ENCODE peak calls at places on chromosomes 1 and 21, in six cellular contexts. C is left ventricle myocardium inferior; Y is fibroblast of mammary gland; X is stimulated activated naive CD8-positive, alpha-beta T cell treated with anti-CD3 and anti-CD28 coated beads, Interleukin-15, Interleukin-2, amounts not matched to agents 100 U/mL and 50 U/mL, for 24 hours; J is retina; P is NCI-H2081. V is an unnamed sample.

GRCh38 chr1:225710804-225711203 is 57.9 kb upstream of the ENAH start:
- DNase-seq in Y (peak), J (no peak), C (no peak), P (no peak), X (no peak), V (peak)

GRCh38 chr1:236345728-236346127 is 48.4 kb upstream of the EDARADD start:
- DNase-seq in J (peak), C (no peak), Y (no peak), P (peak), X (no peak), V (no peak)

GRCh38 chr1:38082678-38083317 is 36.2 kb upstream of the POU3F1 start:
- DNase-seq in J (no peak), X (no peak), C (no peak), Y (no peak), P (peak), V (no peak)

GRCh38 chr21:36436829-36437744 is 42.8 kb downstream of the CLDN14 start:
- DNase-seq in J (no peak), Y (peak), P (no peak), X (no peak), C (no peak), V (peak)

GRCh38 chr1:56838726-56839125 is 15.9 kb upstream of the C8A start:
- DNase-seq in P (no peak), C (no peak), J (no peak), X (no peak), Y (peak), V (no peak)

GRCh38 chr1:85427358-85427757 is 37.6 kb downstream of the DDAH1 start:
- DNase-seq in J (no peak), X (no peak), Y (no peak), P (no peak), C (no peak), V (peak)

GRCh38 chr1:165597883-165598675 is 33.0 kb upstream of the MGST3 start:
- DNase-seq in J (peak), X (peak), C (peak), P (peak), Y (peak), V (peak)

GRCh38 chr1:86913399-86913895 is 479 bp downstream of the SELENOF start:
- DNase-seq in X (peak), J (no peak), P (peak), C (no peak), Y (peak), V (peak)

GRCh38 chr1:66231162-66232077 is 302.5 kb upstream of the SGIP1 start:
- DNase-seq in Y (peak), P (no peak), X (no peak), C (no peak), J (no peak), V (peak)

GRCh38 chr1:12309783-12310742 is 80.2 kb downstream of the VPS13D start:
- DNase-seq in Y (peak), P (no peak), J (no peak), X (no peak), C (no peak), V (no peak)

GRCh38 chr1:94622757-94623156 is 81.2 kb upstream of the F3 start:
- DNase-seq in X (no peak), P (no peak), Y (peak), C (no peak), J (peak), V (peak)

GRCh38 chr1:64183380-64183984 is 19.9 kb upstream of the UBE2U start:
- DNase-seq in Y (peak), P (peak), C (no peak), J (no peak), X (no peak), V (peak)

GRCh38 chr21:38796426-38796825 is 9.3 kb upstream of the ETS2 start:
- DNase-seq in X (peak), P (no peak), Y (peak), J (peak), C (no peak), V (peak)

GRCh38 chr1:201275266-201275666 is 8.0 kb upstream of the PKP1 start:
- DNase-seq in J (no peak), P (peak), Y (peak), X (no peak), C (peak), V (peak)

GRCh38 chr1:246317723-246318359 is 189.2 kb downstream of the SMYD3 start:
- DNase-seq in X (no peak), C (no peak), J (no peak), P (no peak), Y (peak), V (peak)

GRCh38 chr1:192171123-192171522 is 12.9 kb downstream of the RGS18 start:
- DNase-seq in C (no peak), Y (no peak), X (no peak), P (no peak), J (no peak), V (no peak)

GRCh38 chr1:115478933-115479551 is 141.0 kb upstream of the NGF start:
- DNase-seq in C (no peak), X (no peak), J (peak), Y (no peak), P (peak), V (no peak)